ENCODE peak calls at places on chromosomes 11 and 22, in four cellular contexts. G is lung, C is kidney, F is suprapubic skin. D is an unnamed sample. For H3K4me1, the result is how much of the 10 kb centered on the place peaks cover.

GRCh38 chr11:64571410-64572091 is 19.5 kb upstream of the SLC22A12 start:
- DNase-seq in G (no peak), C (no peak), F (no peak), D (no peak)

GRCh38 chr11:100925935-100926334 is 203.7 kb downstream of the PGR start:
- DNase-seq in G (no peak), C (no peak), F (no peak), D (no peak)

GRCh38 chr11:122664188-122664587 is 8.7 kb downstream of the UBASH3B start:
- DNase-seq in G (no peak), C (no peak), F (no peak), D (no peak)

GRCh38 chr11:72135891-72136676 is 559 bp downstream of the FOLR3 start:
- DNase-seq in G (no peak), C (no peak), F (no peak), D (no peak)

GRCh38 chr22:48819991-48820390 is 1007.7 kb downstream of the BRD1 start:
- DNase-seq in G (no peak), C (peak), F (no peak), D (no peak)

GRCh38 chr22:24510694-24511625 is 15.8 kb downstream of the UPB1 start:
- DNase-seq in G (no peak), C (peak), F (no peak), D (no peak)

GRCh38 chr22:40757071-40757470 is 62.1 kb downstream of the SLC25A17 start:
- DNase-seq in G (no peak), C (no peak), F (no peak), D (no peak)

GRCh38 chr11:1719781-1720180 is 22.8 kb downstream of the KRTAP5-6 start:
- DNase-seq in G (no peak), C (no peak), F (no peak), D (no peak)

GRCh38 chr11:692824-693414 is 2.1 kb downstream of the DEAF1 start:
- DNase-seq in G (no peak), C (no peak), F (no peak), D (no peak)

GRCh38 chr22:46660604-46661201 is 40.5 kb downstream of the GRAMD4 start:
- DNase-seq in G (no peak), C (peak), F (no peak), D (peak)

GRCh38 chr11:87926250-87926970 is 248.8 kb downstream of the RAB38 start:
- DNase-seq in G (no peak), C (no peak), F (no peak), D (no peak)

GRCh38 chr22:28798810-28799124 is 1.6 kb downstream of the XBP1 start:
- DNase-seq in G (no peak), C (no peak), F (no peak), D (no peak)
- H3K4me1 ChIP-seq in G (under half), C (under half), F (half or more), D (under half)

GRCh38 chr11:43930868-43931716 is 11.3 kb upstream of the C11orf96 start:
- DNase-seq in G (no peak), C (no peak), F (no peak), D (no peak)
- H3K4me1 ChIP-seq in G (under half), C (under half), F (under half), D (under half)

DNA sequence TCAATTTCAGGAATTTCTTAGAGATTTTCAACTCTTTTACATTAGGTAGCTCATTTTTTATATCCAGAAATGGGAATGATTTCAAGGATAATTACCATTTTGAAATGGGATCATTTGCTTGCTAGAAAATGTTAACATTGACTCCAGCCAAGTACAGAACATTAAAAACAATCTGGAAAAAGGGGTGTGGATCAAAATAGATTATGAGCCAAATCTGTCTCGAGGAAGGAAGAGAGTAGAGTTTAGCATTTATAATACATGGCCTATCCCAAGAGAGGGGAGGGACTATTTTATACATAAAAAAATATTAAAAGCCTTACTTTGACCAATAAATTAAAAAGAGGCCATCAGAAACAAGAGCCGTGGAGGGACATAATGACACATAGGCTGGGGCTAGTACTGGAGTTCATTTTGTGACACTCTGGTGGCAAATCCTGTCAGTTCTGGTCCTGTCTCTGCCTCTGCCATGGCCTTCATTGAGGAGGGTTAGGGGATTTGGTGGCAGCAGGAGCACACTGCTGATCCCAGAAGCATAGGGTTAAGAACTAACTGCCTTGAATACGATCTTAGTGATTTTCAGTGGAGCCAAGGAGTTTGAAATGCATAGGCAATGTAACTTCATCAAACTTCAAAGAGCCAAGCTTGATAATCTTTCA is 20.4 kb downstream of the PPP6R3 start:
- DNase-seq in G (no peak), C (no peak), F (no peak), D (no peak)
- H3K4me1 ChIP-seq in G (under half), C (under half), F (under half), D (half or more)

GRCh38 chr11:76783901-76784813 is 1.0 kb downstream of the TSKU start:
- DNase-seq in G (no peak), C (peak), F (no peak), D (no peak)
- H3K4me1 ChIP-seq in G (under half), C (under half), F (half or more), D (under half)

DNA sequence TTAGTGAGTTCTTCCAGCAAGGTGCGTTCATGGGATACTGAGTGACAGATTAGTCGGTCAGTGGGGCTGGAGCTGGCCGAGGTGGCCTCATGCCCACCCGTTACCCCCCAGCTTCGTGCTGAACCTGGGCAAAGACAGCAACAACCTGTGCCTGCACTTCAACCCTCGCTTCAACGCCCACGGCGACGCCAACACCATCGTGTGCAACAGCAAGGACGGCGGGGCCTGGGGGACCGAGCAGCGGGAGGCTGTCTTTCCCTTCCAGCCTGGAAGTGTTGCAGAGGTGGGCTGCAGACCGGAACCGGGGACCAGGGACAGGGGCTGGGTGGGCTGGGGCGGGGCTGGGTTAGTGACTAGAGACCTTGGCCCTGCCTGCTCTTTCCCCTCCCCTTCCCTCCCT is 2.9 kb downstream of the LGALS1 start:
- DNase-seq in G (no peak), C (no peak), F (no peak), D (no peak)
- H3K4me1 ChIP-seq in G (under half), C (under half), F (half or more), D (under half)